ENCODE peak calls at places on chromosome 3, in six cellular contexts. E is choroid plexus epithelial cell; W is T47D; B is stimulated activated CD4-positive, alpha-beta T cell treated with anti-CD3 and anti-CD28 coated beads, Interleukin-2, amount 100 ng/mL, for 48 hours; F is activated CD4-positive, alpha-beta T cell treated with anti-CD3 and anti-CD28 coated beads, Interleukin-2, amount 50 U/mL, for 4 hours; X is retina. M is an unnamed sample.
A peak's percentile ranks its signal among the peaks of the same experiment; 100 is the strongest.

GRCh38 chr3:170520996-170521395 is 64.9 kb downstream of the SLC7A14 start:
- DNase-seq in X (no peak), E (no peak), W (no peak), F (no peak), B (no peak), M (no peak)

GRCh38 chr3:57597973-57598351 is 818 bp upstream of the ARF4 start:
- DNase-seq in F (peak; percentile 42), B (no peak), X (no peak), W (no peak), E (no peak), M (no peak)

GRCh38 chr3:193791041-193792032 is 198.3 kb downstream of the OPA1 start:
- DNase-seq in W (peak; percentile 60), X (no peak), F (no peak), B (no peak), E (no peak), M (no peak)

GRCh38 chr3:155352900-155353490 is 59.5 kb upstream of the STRIT1 start:
- DNase-seq in W (peak; percentile 39), E (peak; percentile 66), F (no peak), X (peak; percentile 38), B (no peak), M (no peak)

GRCh38 chr3:43950775-43951174 is 260.0 kb downstream of the ABHD5 start:
- DNase-seq in B (no peak), X (no peak), F (no peak), E (no peak), W (no peak), M (no peak)

GRCh38 chr3:10672422-10672821 is 143.6 kb upstream of the SLC6A11 start:
- DNase-seq in B (no peak), F (no peak), W (no peak), E (no peak), X (peak; percentile 33), M (no peak)

GRCh38 chr3:53938645-53939044 is 47.0 kb upstream of the SELENOK start:
- DNase-seq in E (peak; percentile 72), B (peak; percentile 30), W (peak; percentile 31), F (peak; percentile 2), X (peak; percentile 70), M (peak; percentile 18)

GRCh38 chr3:111782943-111783342 is 76.1 kb upstream of the PHLDB2 start:
- DNase-seq in F (no peak), W (no peak), E (no peak), X (no peak), B (no peak), M (no peak)

GRCh38 chr3:46372492-46373359 is 2.0 kb downstream of the CCR5 start:
- DNase-seq in X (peak; percentile 22), W (no peak), F (no peak), B (no peak), E (peak; percentile 72), M (no peak)

M was measured in iPS DF 6.9.